ENCODE peak calls at places on chromosomes 11 and 22, in five cellular contexts. Y is uterus, O is heart right ventricle, I is A549, W is lower lobe of right lung. K is an unnamed sample.

GRCh38 chr11:106276126-106276525 is 198.7 kb downstream of the AASDHPPT start:
- DNase-seq in I (no peak), W (no peak), O (no peak), Y (no peak), K (no peak)

GRCh38 chr11:111307472-111308108 is 9.2 kb downstream of the POU2AF3 start:
- DNase-seq in Y (no peak), O (no peak), W (no peak), I (no peak), K (no peak)

GRCh38 chr11:110125632-110126031 is 32.4 kb downstream of the ZC3H12C start:
- DNase-seq in O (no peak), W (no peak), Y (no peak), I (peak), K (no peak)

GRCh38 chr11:113283881-113284280 is 30.5 kb upstream of the TTC12 start:
- DNase-seq in O (no peak), Y (no peak), I (no peak), W (no peak), K (no peak)

GRCh38 chr11:69483696-69484426 is 2.4 kb downstream of the LINC01488 start:
- DNase-seq in O (no peak), I (no peak), W (peak), Y (no peak), K (no peak)

GRCh38 chr22:40325315-40325714 is 21.0 kb upstream of the ADSL start:
- DNase-seq in O (no peak), Y (no peak), I (no peak), W (no peak), K (peak)

GRCh38 chr11:116578971-116579687 is 193.7 kb downstream of the BUD13 start:
- DNase-seq in Y (no peak), W (no peak), I (no peak), O (peak), K (no peak)

GRCh38 chr11:126341760-126342161 is 13.7 kb upstream of the ST3GAL4 start:
- DNase-seq in I (no peak), W (no peak), Y (no peak), O (no peak), K (no peak)

GRCh38 chr11:8220261-8221024 is 43.2 kb downstream of the LMO1 start:
- DNase-seq in I (no peak), Y (no peak), O (no peak), W (peak), K (no peak)

DNA sequence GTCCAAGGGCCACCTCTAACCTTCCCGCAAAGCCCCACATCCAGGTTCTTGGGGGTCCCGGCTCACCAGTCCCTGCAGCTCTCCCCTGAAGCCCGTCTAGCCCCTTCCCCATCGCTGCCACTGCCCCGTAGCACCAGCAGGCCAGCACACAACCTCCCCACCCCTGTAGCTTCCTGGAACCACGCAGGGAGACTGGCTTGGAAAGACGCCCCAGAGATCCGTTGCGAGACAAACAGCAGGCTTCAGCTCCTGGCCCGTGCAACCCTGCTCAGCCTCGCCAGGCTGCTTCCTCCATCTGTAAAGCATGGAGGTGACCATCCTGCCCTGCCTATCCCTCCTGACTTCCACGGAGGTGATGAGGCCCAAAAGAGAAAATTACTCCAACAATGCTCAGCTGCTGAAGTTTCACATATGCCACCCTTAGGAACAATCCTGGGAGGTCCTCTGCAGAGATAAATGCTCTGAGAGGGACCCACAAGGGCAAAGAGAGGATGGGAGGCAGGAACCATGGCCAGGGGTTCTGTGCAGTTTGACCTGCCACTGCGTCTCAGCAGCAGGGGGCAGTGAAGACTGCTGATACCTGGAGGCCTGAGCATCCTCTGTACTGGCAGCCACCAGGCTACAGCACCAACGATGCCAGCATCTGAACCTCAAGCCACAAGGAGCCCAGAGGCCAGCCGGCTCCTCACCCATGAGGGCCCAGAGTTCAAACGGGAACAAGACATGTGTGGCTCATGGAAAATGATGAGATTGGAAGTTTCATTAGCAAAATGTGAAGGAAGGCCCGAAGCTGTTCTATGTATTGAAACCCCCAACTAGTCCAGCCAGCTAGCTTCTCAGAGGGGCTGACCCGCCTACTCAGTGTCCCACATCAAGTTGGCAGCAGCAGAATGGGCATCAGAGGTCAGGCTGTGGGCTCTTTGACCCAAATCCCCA is 16.1 kb downstream of the DGCR2 start:
- DNase-seq in W (no peak), Y (no peak), I (no peak), O (no peak), K (peak)
- H3K27ac ChIP-seq in W (no peak), Y (no peak), I (no peak), O (no peak), K (no peak)

DNA sequence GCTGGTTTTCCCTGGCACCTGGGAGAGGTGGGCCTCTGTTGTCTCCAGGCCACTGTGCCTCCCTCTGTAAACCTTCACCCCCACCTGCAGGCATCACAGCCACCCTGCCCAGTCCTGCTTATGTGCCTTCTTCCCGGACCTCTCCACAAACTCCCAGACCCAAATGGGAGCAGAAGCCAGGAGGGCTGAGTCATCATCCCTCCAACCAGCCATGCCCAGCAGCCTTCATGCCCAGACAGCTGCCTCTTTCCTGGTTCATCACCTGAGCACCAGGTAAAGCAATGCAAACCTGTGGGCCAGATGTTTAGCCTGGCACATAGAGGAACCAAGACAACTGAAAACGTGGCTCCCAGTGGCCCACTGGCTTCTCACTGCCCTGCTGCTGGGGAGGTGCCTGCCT is 2.1 kb upstream of the TMPRSS4 start:
- DNase-seq in W (no peak), O (no peak), Y (no peak), I (no peak), K (no peak)
- TF ChIP-seq CTCF in W (no peak), O (no peak), Y (no peak), I (no peak), K (no peak)

GRCh38 chr11:67286621-67287333 is 2.3 kb upstream of the ANKRD13D start:
- DNase-seq in I (no peak), W (peak), Y (no peak), O (peak), K (no peak)
- H3K27ac ChIP-seq in I (peak), W (peak), Y (peak), O (peak), K (peak)

GRCh38 chr11:72871089-72871488 is 56.9 kb downstream of the ATG16L2 start:
- DNase-seq in Y (no peak), O (no peak), I (no peak), W (no peak), K (no peak)

GRCh38 chr11:72872012-72872411 is 57.8 kb downstream of the ATG16L2 start:
- DNase-seq in O (no peak), I (no peak), Y (no peak), W (no peak), K (no peak)

GRCh38 chr11:72875736-72876135 is 61.5 kb downstream of the ATG16L2 start:
- DNase-seq in O (no peak), W (no peak), I (no peak), Y (no peak), K (no peak)

GRCh38 chr11:72876147-72876546 is 61.9 kb downstream of the ATG16L2 start:
- DNase-seq in O (no peak), Y (no peak), W (no peak), I (no peak), K (no peak)
- TF ChIP-seq CTCF in O (no peak), Y (no peak), W (no peak), I (no peak), K (no peak)

GRCh38 chr11:10261821-10262220 is 32.2 kb downstream of the SBF2 start:
- DNase-seq in O (no peak), Y (no peak), W (no peak), I (no peak), K (no peak)
- H3K27ac ChIP-seq in O (no peak), Y (no peak), W (no peak), I (no peak), K (no peak)

GRCh38 chr11:14907411-14908213 is 15.6 kb upstream of the CYP2R1 start:
- DNase-seq in Y (peak), W (peak), I (peak), O (peak), K (peak)
- TF ChIP-seq CTCF in Y (no peak), W (peak), I (peak), O (peak), K (peak)

GRCh38 chr11:11579012-11579755 is 42.6 kb downstream of the GALNT18 start:
- DNase-seq in I (no peak), Y (no peak), O (peak), W (peak), K (no peak)

GRCh38 chr11:11582261-11582701 is 39.5 kb downstream of the GALNT18 start:
- DNase-seq in W (no peak), I (no peak), O (no peak), Y (no peak), K (no peak)

GRCh38 chr11:11581493-11581880 is 40.3 kb downstream of the GALNT18 start:
- DNase-seq in W (no peak), Y (no peak), O (no peak), I (no peak), K (no peak)

GRCh38 chr11:11580012-11580411 is 41.8 kb downstream of the GALNT18 start:
- DNase-seq in Y (no peak), W (no peak), O (no peak), I (no peak), K (no peak)

DNA sequence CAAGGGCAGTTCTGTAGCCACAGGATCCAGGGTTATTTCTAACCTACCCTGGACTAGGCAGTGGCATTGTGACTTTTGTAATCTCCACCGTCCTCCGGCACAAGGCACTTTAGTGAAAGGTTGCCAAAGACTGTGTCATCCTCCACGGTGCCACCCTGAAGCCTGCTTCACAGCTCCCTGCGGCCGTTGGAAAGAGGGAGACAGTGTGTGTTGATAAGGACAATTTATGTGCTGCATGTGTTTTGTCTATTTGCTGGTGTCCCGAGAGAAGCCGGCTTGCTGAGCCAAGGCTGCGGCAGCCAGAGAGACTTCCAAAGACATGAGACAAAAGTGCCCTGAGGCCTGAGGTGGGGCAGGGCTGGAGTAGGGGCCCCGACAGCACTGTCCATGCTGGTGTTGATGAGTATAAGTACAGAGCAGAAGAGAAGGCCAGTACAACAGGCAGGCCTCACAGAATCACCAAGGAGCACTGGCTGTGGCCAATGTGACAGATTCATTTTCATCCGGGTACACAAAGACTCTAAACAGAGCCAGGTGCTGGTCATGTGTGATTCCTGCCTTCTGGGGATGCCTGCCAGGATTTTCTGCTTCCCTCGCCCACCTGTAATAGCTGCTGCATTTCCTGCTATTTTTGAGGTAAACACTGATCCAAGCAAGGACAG is 40.8 kb downstream of the GALNT18 start:
- DNase-seq in I (no peak), Y (no peak), W (no peak), O (no peak), K (no peak)
- H3K27ac ChIP-seq in I (peak), Y (no peak), W (peak), O (peak), K (no peak)

DNA sequence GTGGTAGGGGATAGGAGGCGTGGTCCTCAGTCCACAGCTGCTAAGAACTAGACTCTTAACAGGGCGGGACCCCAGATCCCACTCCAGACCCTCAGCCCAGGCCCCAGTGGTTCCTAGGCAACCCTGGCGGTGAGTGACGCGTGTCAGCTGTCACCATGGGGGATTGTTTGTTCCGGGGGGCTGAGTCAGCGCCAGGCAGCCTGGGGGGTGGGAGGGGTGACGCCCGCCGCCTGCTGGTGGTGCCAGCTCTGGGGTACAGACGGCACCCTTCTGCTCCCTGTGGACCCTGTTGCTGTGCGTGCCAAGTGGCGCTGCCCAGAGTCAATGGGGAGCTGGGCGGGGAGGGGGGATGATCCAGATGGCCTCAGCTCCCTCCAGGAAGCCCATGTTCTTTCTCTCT is 2.5 kb downstream of the CNIH2 start:
- DNase-seq in I (no peak), O (no peak), Y (no peak), W (no peak), K (no peak)
- TF ChIP-seq CTCF in I (no peak), O (no peak), Y (no peak), W (no peak), K (no peak)

GRCh38 chr11:96309001-96309642 is 33.9 kb downstream of the MAML2 start:
- DNase-seq in O (no peak), Y (no peak), W (no peak), I (no peak), K (no peak)

GRCh38 chr11:96303980-96304379 is 39.0 kb downstream of the MAML2 start:
- DNase-seq in O (no peak), W (no peak), I (no peak), Y (no peak), K (no peak)

GRCh38 chr11:96306933-96307747 is 35.9 kb downstream of the MAML2 start:
- DNase-seq in O (no peak), W (peak), I (peak), Y (peak), K (no peak)

GRCh38 chr11:96307748-96308133 is 35.3 kb downstream of the MAML2 start:
- DNase-seq in Y (no peak), W (no peak), O (no peak), I (peak), K (no peak)

DNA sequence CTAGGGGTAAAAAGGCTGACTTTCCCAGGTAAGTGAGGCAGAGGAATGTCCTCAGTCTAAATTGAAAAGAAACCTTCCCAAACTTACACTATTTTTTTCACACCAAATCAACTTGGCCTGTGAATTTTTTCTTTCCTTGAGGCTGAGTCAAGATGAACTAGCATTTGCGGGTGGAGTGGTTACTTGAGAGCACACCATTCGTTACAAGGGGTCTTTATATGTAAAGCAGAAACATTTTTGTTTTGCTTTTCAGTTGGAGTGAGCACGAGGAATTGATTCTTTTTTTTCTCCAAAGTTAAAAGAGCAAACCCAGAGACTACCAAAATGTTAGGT is 36.4 kb downstream of the MAML2 start:
- DNase-seq in I (no peak), O (no peak), Y (no peak), W (no peak), K (no peak)
- H3K27ac ChIP-seq in I (peak), O (peak), Y (peak), W (peak), K (no peak)